ENCODE peak calls at places on chromosomes 7 and 10, in five cellular contexts. Y is astrocyte, B is SJSA1, S is right cardiac atrium, A is astrocyte of the cerebellum. F is an unnamed sample.

GRCh38 chr10:91137822-91138221 is 82.6 kb upstream of the PCGF5 start:
- DNase-seq in Y (no peak), B (no peak), S (no peak), A (no peak), F (peak; percentile 84)

GRCh38 chr10:16712883-16713282 is 104.3 kb downstream of the RSU1 start:
- DNase-seq in Y (no peak), B (no peak), S (no peak), A (no peak), F (no peak)

GRCh38 chr10:77165445-77166316 is 471.9 kb downstream of the KCNMA1 start:
- DNase-seq in Y (peak; percentile 39), B (peak; percentile 59), S (no peak), A (peak; percentile 53), F (peak; percentile 67)

GRCh38 chr10:27319752-27320561 is 79.4 kb upstream of the ACBD5 start:
- DNase-seq in Y (peak; percentile 45), B (peak; percentile 30), S (peak; percentile 78), A (peak; percentile 23), F (no peak)

GRCh38 chr10:28523725-28524252 is 9.1 kb upstream of the WAC start:
- DNase-seq in Y (no peak), B (no peak), S (no peak), A (no peak), F (no peak)

GRCh38 chr10:77398986-77399755 is 238.4 kb downstream of the KCNMA1 start:
- DNase-seq in Y (no peak), B (no peak), S (no peak), A (no peak), F (no peak)

GRCh38 chr7:138891446-138891810 is 89.8 kb downstream of the KIAA1549 start:
- DNase-seq in Y (no peak), B (no peak), S (no peak), A (no peak), F (no peak)

GRCh38 chr10:4770766-4771553 is 55.0 kb upstream of the AKR1E2 start:
- DNase-seq in Y (peak; percentile 96), B (peak; percentile 93), S (no peak), A (peak; percentile 91), F (no peak)

GRCh38 chr7:20217193-20217948 is at the start of gene MACC1:
- DNase-seq in Y (no peak), B (no peak), S (no peak), A (no peak), F (no peak)

GRCh38 chr10:34191399-34191798 is 623.7 kb downstream of the PARD3 start:
- DNase-seq in Y (no peak), B (no peak), S (no peak), A (no peak), F (no peak)

GRCh38 chr10:92291921-92292860 is 1.2 kb downstream of the MARCHF5 start:
- DNase-seq in Y (peak; percentile 40), B (peak; percentile 43), S (peak; percentile 77), A (peak; percentile 31), F (peak; percentile 36)

GRCh38 chr7:22586806-22587180 is 86.8 kb upstream of the STEAP1B start:
- DNase-seq in Y (peak; percentile 65), B (peak; percentile 77), S (no peak), A (no peak), F (no peak)

GRCh38 chr7:105097619-105098018 is 83.6 kb downstream of the KMT2E start:
- DNase-seq in Y (peak; percentile 77), B (peak; percentile 23), S (no peak), A (peak; percentile 15), F (no peak)

GRCh38 chr10:6721964-6722615 is 142.0 kb upstream of the PRKCQ start:
- DNase-seq in Y (peak; percentile 95), B (peak; percentile 76), S (no peak), A (peak; percentile 79), F (no peak)

GRCh38 chr7:158001621-158002320 is 585.9 kb downstream of the PTPRN2 start:
- DNase-seq in Y (no peak), B (no peak), S (no peak), A (no peak), F (peak; percentile 40)

GRCh38 chr10:108014902-108015177 is 850.3 kb upstream of the SORCS1 start:
- DNase-seq in Y (no peak), B (no peak), S (no peak), A (no peak), F (no peak)

GRCh38 chr10:101112799-101113594 is 18.1 kb upstream of the TLX1 start:
- DNase-seq in Y (no peak), B (no peak), S (no peak), A (no peak), F (no peak)

GRCh38 chr10:4623200-4623599 is 202.8 kb upstream of the AKR1E2 start:
- DNase-seq in Y (no peak), B (no peak), S (no peak), A (no peak), F (no peak)

GRCh38 chr7:17301491-17302101 is 3.1 kb downstream of the AHR start:
- DNase-seq in Y (no peak), B (peak; percentile 42), S (no peak), A (no peak), F (peak; percentile 39)

GRCh38 chr7:42972703-42973500 is 40.7 kb downstream of the MRPL32 start:
- DNase-seq in Y (peak; percentile 99), B (peak; percentile 56), S (no peak), A (peak; percentile 96), F (no peak)

GRCh38 chr7:92422926-92423325 is 24.4 kb upstream of the GATAD1 start:
- DNase-seq in Y (no peak), B (no peak), S (no peak), A (no peak), F (no peak)

GRCh38 chr10:4546500-4546899 is 279.5 kb upstream of the AKR1E2 start:
- DNase-seq in Y (peak; percentile 93), B (no peak), S (no peak), A (peak; percentile 55), F (no peak)

GRCh38 chr10:61733358-61733940 is 70.7 kb downstream of the CABCOCO1 start:
- DNase-seq in Y (peak; percentile 24), B (peak; percentile 36), S (no peak), A (peak; percentile 45), F (peak; percentile 25)

GRCh38 chr7:106423111-106423510 is 138.3 kb upstream of the NAMPT start:
- DNase-seq in Y (no peak), B (no peak), S (no peak), A (no peak), F (no peak)
- H3K4me3 ChIP-seq in Y (no peak overlapping the region), B (no peak overlapping the region), S (no peak overlapping the region), A (no peak overlapping the region), F (no peak overlapping the region)

GRCh38 chr10:112958275-112958995 is 8.4 kb downstream of the TCF7L2 start:
- DNase-seq in Y (peak; percentile 98), B (peak; percentile 92), S (no peak), A (peak; percentile 86), F (no peak)
- H3K4me3 ChIP-seq in Y (peak overlapping the region; percentile 50), B (no peak overlapping the region), S (no peak overlapping the region), A (no peak overlapping the region), F (no peak overlapping the region)

DNA sequence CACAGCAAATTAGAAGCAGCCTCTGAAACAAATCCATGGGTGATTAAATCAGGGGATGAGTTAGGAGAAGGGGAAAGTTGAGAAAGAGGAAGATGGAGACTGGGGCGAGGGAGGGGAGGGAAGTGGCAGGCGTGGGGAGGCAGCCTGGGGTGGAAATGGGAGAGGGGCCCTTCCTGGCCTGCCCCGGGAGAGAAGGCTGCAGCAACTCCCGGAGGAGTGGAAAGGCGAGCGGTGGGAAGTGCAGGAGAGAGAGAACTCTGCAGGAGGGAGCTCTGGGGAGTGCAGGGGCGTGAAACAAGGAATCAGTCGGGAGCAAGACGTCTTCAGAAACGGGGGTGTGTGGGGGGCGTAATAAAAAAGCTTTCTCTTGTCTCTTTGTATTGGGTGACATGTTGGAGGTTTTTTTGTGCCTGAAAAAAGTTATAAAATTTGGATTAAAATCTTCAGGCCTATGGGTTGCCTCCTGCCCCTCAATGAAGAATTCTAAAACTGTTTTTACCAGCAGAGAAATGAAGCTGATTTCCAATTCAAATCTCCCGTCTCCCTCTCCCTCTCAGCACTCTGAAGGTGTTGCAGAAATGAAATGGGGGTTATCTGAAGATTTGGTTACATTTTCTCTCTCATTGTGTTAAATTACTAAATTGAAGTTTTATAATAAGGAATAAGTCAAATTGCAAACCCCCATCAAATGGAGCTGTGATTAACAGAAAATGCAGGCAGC is 4.7 kb upstream of the UNCX start:
- DNase-seq in Y (no peak), B (no peak), S (no peak), A (no peak), F (no peak)
- H3K4me3 ChIP-seq in Y (no peak overlapping the region), B (no peak overlapping the region), S (no peak overlapping the region), A (no peak overlapping the region), F (no peak overlapping the region)

GRCh38 chr7:15669443-15669842 is 17.0 kb downstream of the MEOX2 start:
- DNase-seq in Y (no peak), B (no peak), S (no peak), A (no peak), F (no peak)

DNA sequence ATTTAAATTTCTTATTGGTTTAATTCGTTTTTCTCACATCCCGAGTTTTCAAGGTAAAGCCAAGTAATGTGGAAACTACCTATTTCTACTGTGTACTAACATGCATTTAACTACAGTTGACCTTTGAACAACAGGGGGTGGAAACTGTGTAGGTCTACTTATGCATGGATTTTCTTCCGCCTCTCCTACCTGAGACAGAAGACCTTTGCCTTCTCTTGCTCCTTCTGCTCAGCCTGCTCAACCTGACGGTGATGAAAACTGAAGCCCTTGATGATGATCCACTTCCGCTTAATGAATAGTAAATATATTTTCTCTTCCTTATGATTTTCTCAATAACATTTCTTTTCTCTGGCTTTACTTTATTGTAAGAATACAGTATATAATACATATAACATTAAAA is 18.5 kb downstream of the MEOX2 start:
- DNase-seq in Y (no peak), B (no peak), S (no peak), A (no peak), F (no peak)
- H3K4me3 ChIP-seq in Y (no peak overlapping the region), B (no peak overlapping the region), S (no peak overlapping the region), A (no peak overlapping the region), F (no peak overlapping the region)

DNA sequence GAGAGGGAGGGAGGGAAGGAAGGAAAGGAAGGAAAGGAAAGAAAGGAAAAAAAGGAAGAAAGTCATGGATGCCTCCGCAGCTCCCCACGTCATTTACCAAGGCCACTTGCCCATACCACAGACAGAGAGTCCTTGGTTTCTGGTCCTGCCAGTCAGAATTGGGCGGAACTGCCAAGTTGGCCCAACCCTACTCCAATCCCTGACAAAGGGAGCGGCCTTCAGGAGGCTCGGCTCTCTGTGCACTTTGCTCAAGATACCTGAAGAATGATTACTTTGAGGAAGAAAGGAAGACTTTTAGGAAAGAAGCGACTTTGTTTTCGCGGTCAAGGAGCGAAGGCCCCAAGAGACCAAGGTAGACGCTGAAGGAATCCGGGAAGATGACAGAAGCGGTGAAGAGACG is 49.1 kb upstream of the FXYD4 start:
- DNase-seq in Y (no peak), B (no peak), S (no peak), A (no peak), F (no peak)
- H3K4me3 ChIP-seq in Y (peak overlapping the region; percentile 37), B (no peak overlapping the region), S (peak overlapping the region; percentile 36), A (peak overlapping the region; percentile 26), F (peak overlapping the region; percentile 25)